ENCODE peak calls at places on chromosomes 7 and 10, in seven cellular contexts. One of them, this sample, is unnamed.

GRCh38 chr10:88557659-88558058 is 25.5 kb downstream of the RNLS start:
- DNase-seq in WTC11: no peak
- DNase-seq in progenitor cell of endocrine pancreas: no peak
- DNase-seq in fibroblast of mammary gland: peak; percentile 92
- DNase-seq in GM10248: no peak
- DNase-seq in colonic mucosa: no peak
- DNase-seq in gastrocnemius medialis: no peak
- DNase-seq in this sample: no peak

GRCh38 chr7:142060936-142061335 is 50.6 kb upstream of the MGAM2 start:
- DNase-seq in progenitor cell of endocrine pancreas: no peak
- DNase-seq in GM10248: no peak
- DNase-seq in gastrocnemius medialis: no peak
- DNase-seq in fibroblast of mammary gland: no peak
- DNase-seq in WTC11: no peak
- DNase-seq in colonic mucosa: no peak
- DNase-seq in this sample: no peak

GRCh38 chr7:477626-478220 is 41.9 kb downstream of the PDGFA start:
- DNase-seq in gastrocnemius medialis: no peak
- DNase-seq in WTC11: no peak
- DNase-seq in colonic mucosa: no peak
- DNase-seq in GM10248: no peak
- DNase-seq in progenitor cell of endocrine pancreas: no peak
- DNase-seq in fibroblast of mammary gland: no peak
- DNase-seq in this sample: no peak

GRCh38 chr10:26460736-26461135 is 22.6 kb downstream of the APBB1IP start:
- DNase-seq in gastrocnemius medialis: no peak
- DNase-seq in WTC11: no peak
- DNase-seq in GM10248: no peak
- DNase-seq in fibroblast of mammary gland: no peak
- DNase-seq in colonic mucosa: no peak
- DNase-seq in progenitor cell of endocrine pancreas: no peak
- DNase-seq in this sample: no peak

GRCh38 chr7:134022512-134022911 is 104.6 kb upstream of the LRGUK start:
- DNase-seq in colonic mucosa: peak; percentile 24
- DNase-seq in fibroblast of mammary gland: no peak
- DNase-seq in gastrocnemius medialis: no peak
- DNase-seq in GM10248: no peak
- DNase-seq in WTC11: no peak
- DNase-seq in progenitor cell of endocrine pancreas: no peak
- DNase-seq in this sample: no peak

GRCh38 chr10:5550250-5550545 is 25.4 kb downstream of the CALML3 start:
- DNase-seq in progenitor cell of endocrine pancreas: no peak
- DNase-seq in GM10248: no peak
- DNase-seq in gastrocnemius medialis: no peak
- DNase-seq in WTC11: peak; percentile 1
- DNase-seq in fibroblast of mammary gland: no peak
- DNase-seq in colonic mucosa: no peak
- DNase-seq in this sample: no peak

GRCh38 chr10:35633006-35633980 is 8.8 kb downstream of the FZD8 start:
- DNase-seq in GM10248: no peak
- DNase-seq in progenitor cell of endocrine pancreas: no peak
- DNase-seq in gastrocnemius medialis: no peak
- DNase-seq in fibroblast of mammary gland: no peak
- DNase-seq in WTC11: no peak
- DNase-seq in colonic mucosa: no peak
- DNase-seq in this sample: no peak

GRCh38 chr7:271266-272107 is 18.5 kb upstream of the FOXL3 start:
- DNase-seq in colonic mucosa: no peak
- DNase-seq in fibroblast of mammary gland: no peak
- DNase-seq in GM10248: no peak
- DNase-seq in WTC11: no peak
- DNase-seq in progenitor cell of endocrine pancreas: no peak
- DNase-seq in gastrocnemius medialis: no peak
- DNase-seq in this sample: no peak

GRCh38 chr7:47622946-47623640 is 41.2 kb upstream of the TNS3 start:
- DNase-seq in colonic mucosa: no peak
- DNase-seq in fibroblast of mammary gland: peak; percentile 95
- DNase-seq in GM10248: no peak
- DNase-seq in gastrocnemius medialis: no peak
- DNase-seq in WTC11: no peak
- DNase-seq in progenitor cell of endocrine pancreas: no peak
- DNase-seq in this sample: no peak

GRCh38 chr10:6766061-6766460 is 186.0 kb upstream of the PRKCQ start:
- DNase-seq in GM10248: no peak
- DNase-seq in WTC11: no peak
- DNase-seq in fibroblast of mammary gland: peak; percentile 91
- DNase-seq in progenitor cell of endocrine pancreas: no peak
- DNase-seq in gastrocnemius medialis: peak; percentile 63
- DNase-seq in colonic mucosa: peak; percentile 22
- DNase-seq in this sample: no peak

GRCh38 chr7:73903321-73904218 is 42.6 kb downstream of the TMEM270 start:
- DNase-seq in progenitor cell of endocrine pancreas: no peak
- DNase-seq in fibroblast of mammary gland: no peak
- DNase-seq in GM10248: no peak
- DNase-seq in WTC11: no peak
- DNase-seq in colonic mucosa: no peak
- DNase-seq in gastrocnemius medialis: no peak
- DNase-seq in this sample: no peak

GRCh38 chr10:78231930-78232329 is 198.3 kb downstream of the RPS24 start:
- DNase-seq in progenitor cell of endocrine pancreas: no peak
- DNase-seq in gastrocnemius medialis: peak; percentile 58
- DNase-seq in GM10248: no peak
- DNase-seq in colonic mucosa: no peak
- DNase-seq in WTC11: no peak
- DNase-seq in fibroblast of mammary gland: peak; percentile 43
- DNase-seq in this sample: no peak

GRCh38 chr7:11835260-11835659 is 3.3 kb upstream of the THSD7A start:
- DNase-seq in gastrocnemius medialis: no peak
- DNase-seq in colonic mucosa: no peak
- DNase-seq in fibroblast of mammary gland: no peak
- DNase-seq in GM10248: no peak
- DNase-seq in progenitor cell of endocrine pancreas: no peak
- DNase-seq in WTC11: no peak
- DNase-seq in this sample: no peak

GRCh38 chr10:133351408-133352318 is 4.5 kb downstream of the PRAP1 start:
- DNase-seq in gastrocnemius medialis: no peak
- DNase-seq in progenitor cell of endocrine pancreas: no peak
- DNase-seq in fibroblast of mammary gland: no peak
- DNase-seq in WTC11: peak; percentile 59
- DNase-seq in GM10248: no peak
- DNase-seq in colonic mucosa: no peak
- DNase-seq in this sample: no peak

GRCh38 chr10:110336111-110336721 is 31.5 kb upstream of the SMNDC1 start:
- DNase-seq in colonic mucosa: no peak
- DNase-seq in fibroblast of mammary gland: peak; percentile 99
- DNase-seq in gastrocnemius medialis: peak; percentile 20
- DNase-seq in progenitor cell of endocrine pancreas: no peak
- DNase-seq in WTC11: peak; percentile 38
- DNase-seq in GM10248: no peak
- DNase-seq in this sample: no peak
- TF ChIP-seq CTCF in colonic mucosa: no peak
- TF ChIP-seq CTCF in fibroblast of mammary gland: peak; percentile 33
- TF ChIP-seq CTCF in gastrocnemius medialis: no peak
- TF ChIP-seq CTCF in progenitor cell of endocrine pancreas: no peak
- TF ChIP-seq CTCF in WTC11: no peak
- TF ChIP-seq CTCF in GM10248: no peak
- TF ChIP-seq CTCF in this sample: no peak

DNA sequence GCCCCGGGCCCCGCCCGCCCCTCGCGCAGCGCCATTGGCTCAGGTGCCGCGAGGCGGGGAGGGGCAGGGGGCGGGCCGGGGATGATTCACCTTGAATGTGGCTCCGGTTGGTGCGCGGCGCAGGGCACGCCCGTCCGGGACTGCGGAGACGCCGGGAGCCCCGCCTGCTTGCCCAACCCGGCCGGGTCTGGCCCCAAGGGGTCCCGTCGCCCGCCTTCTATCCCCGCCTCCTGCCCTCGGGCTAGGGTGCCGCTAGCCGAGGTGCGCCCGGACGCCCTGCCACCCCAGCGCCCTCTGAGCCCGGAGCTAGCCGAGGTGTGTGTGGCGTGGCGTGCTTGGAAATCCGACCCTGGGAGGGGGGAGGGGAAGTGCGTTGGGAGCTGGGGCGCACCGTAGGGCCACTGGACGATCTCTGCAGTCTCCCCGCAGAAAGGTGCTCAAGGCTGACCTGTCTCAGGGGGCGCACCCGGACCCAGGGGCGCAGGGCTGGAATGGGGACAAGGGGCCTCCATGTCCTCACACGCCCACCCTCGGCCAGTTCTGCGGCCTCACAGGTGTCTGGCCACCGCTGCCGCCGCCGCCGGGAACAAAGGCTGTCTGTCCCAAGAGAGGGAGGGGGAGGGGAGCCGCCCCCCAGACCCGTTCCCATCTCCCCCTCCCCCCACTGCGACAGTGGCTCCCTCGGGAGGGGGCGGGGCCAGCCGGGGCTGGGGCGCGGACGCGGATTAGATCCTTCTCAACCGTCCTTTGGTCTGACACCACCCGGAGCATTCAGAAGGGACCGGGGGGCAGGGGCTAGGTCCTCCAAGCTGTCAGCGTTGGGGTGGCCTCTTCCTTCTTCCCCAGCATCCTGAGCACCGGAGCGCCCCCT is 169.0 kb downstream of the NRF1 start:
- DNase-seq in gastrocnemius medialis: peak; percentile 57
- DNase-seq in progenitor cell of endocrine pancreas: peak; percentile 56
- DNase-seq in WTC11: peak; percentile 97
- DNase-seq in GM10248: peak; percentile 78
- DNase-seq in fibroblast of mammary gland: no peak
- DNase-seq in colonic mucosa: peak; percentile 92
- DNase-seq in this sample: no peak
- TF ChIP-seq CTCF in gastrocnemius medialis: no peak
- TF ChIP-seq CTCF in progenitor cell of endocrine pancreas: no peak
- TF ChIP-seq CTCF in WTC11: no peak
- TF ChIP-seq CTCF in GM10248: no peak
- TF ChIP-seq CTCF in fibroblast of mammary gland: no peak
- TF ChIP-seq CTCF in colonic mucosa: no peak
- TF ChIP-seq CTCF in this sample: no peak

GRCh38 chr7:122006687-122007086 is 133.7 kb downstream of the PTPRZ1 start:
- DNase-seq in colonic mucosa: no peak
- DNase-seq in progenitor cell of endocrine pancreas: no peak
- DNase-seq in fibroblast of mammary gland: peak; percentile 5
- DNase-seq in gastrocnemius medialis: no peak
- DNase-seq in GM10248: no peak
- DNase-seq in WTC11: no peak
- DNase-seq in this sample: no peak

GRCh38 chr7:122014697-122015096 is 129.4 kb downstream of the AASS start:
- DNase-seq in gastrocnemius medialis: no peak
- DNase-seq in GM10248: no peak
- DNase-seq in fibroblast of mammary gland: peak; percentile 2
- DNase-seq in colonic mucosa: no peak
- DNase-seq in progenitor cell of endocrine pancreas: no peak
- DNase-seq in WTC11: no peak
- DNase-seq in this sample: no peak

GRCh38 chr7:122013070-122013469 is 131.0 kb downstream of the AASS start:
- DNase-seq in fibroblast of mammary gland: peak; percentile 12
- DNase-seq in colonic mucosa: no peak
- DNase-seq in gastrocnemius medialis: no peak
- DNase-seq in GM10248: no peak
- DNase-seq in progenitor cell of endocrine pancreas: no peak
- DNase-seq in WTC11: no peak
- DNase-seq in this sample: no peak

DNA sequence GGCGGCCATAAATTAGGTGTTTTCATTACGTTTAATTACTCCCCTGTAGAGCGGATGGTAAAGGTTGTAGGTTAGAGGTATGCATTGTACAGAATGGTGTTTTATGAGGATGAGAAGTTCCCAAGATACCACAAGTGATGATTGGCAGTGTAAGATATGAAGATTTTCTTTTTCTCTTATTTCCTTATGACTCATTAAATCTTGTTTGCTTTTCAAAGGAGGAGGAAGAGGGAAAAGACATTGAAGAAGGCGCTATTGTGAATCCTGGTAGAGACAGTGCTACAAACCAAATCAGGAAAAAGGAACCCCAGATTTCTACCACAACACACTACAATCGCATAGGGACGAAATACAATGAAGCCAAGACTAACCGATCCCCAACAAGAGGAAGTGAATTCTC is 133.9 kb downstream of the AASS start:
- DNase-seq in WTC11: no peak
- DNase-seq in fibroblast of mammary gland: no peak
- DNase-seq in progenitor cell of endocrine pancreas: no peak
- DNase-seq in gastrocnemius medialis: no peak
- DNase-seq in GM10248: no peak
- DNase-seq in colonic mucosa: no peak
- DNase-seq in this sample: no peak
- TF ChIP-seq CTCF in WTC11: no peak
- TF ChIP-seq CTCF in fibroblast of mammary gland: no peak
- TF ChIP-seq CTCF in progenitor cell of endocrine pancreas: no peak
- TF ChIP-seq CTCF in gastrocnemius medialis: no peak
- TF ChIP-seq CTCF in GM10248: no peak
- TF ChIP-seq CTCF in colonic mucosa: no peak
- TF ChIP-seq CTCF in this sample: no peak

DNA sequence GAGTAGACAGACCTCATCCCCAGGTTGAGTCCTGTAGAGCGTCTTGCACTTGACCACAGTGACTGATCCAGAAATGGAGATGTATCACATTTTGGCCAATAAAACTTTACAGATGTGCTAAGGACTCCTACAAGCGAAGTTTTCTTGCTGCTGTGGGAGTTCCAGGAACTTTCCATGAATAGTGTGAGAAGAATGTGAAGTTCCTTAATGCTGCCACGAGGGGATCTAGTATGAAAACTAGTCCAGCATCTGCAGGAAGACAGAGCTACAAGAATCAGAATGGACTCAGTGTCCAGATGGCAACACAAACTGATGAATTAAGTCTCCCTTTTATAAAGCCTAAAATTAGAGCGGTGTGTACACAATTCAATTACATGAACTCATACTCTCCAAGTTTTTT is 14.8 kb upstream of the LSM8 start:
- DNase-seq in gastrocnemius medialis: no peak
- DNase-seq in fibroblast of mammary gland: peak; percentile 43
- DNase-seq in progenitor cell of endocrine pancreas: no peak
- DNase-seq in colonic mucosa: no peak
- DNase-seq in WTC11: no peak
- DNase-seq in GM10248: no peak
- DNase-seq in this sample: no peak
- TF ChIP-seq CTCF in gastrocnemius medialis: no peak
- TF ChIP-seq CTCF in fibroblast of mammary gland: peak; percentile 29
- TF ChIP-seq CTCF in progenitor cell of endocrine pancreas: peak; percentile 6
- TF ChIP-seq CTCF in colonic mucosa: no peak
- TF ChIP-seq CTCF in WTC11: no peak
- TF ChIP-seq CTCF in GM10248: no peak
- TF ChIP-seq CTCF in this sample: peak; percentile 18